ENCODE peak calls at places on chromosomes 5 and 9, in six cellular contexts. P is ascending aorta, N is sigmoid colon, A is astrocyte, X is osteoblast, C is tibial artery. U is an unnamed sample.

GRCh38 chr5:76870046-76870445 is 20.2 kb downstream of the S100Z start:
- DNase-seq in P (no peak), N (no peak), A (peak; percentile 12), X (no peak), C (no peak), U (no peak)

GRCh38 chr5:112979723-112980122 is 3.1 kb downstream of the DCP2 start:
- DNase-seq in P (no peak), N (no peak), A (no peak), X (no peak), C (no peak), U (no peak)

GRCh38 chr9:112175796-112176315 is 759 bp upstream of the SUSD1 start:
- DNase-seq in P (no peak), N (no peak), A (no peak), X (peak; percentile 65), C (no peak), U (no peak)

GRCh38 chr5:166340039-166340438 is 1951.4 kb upstream of the WWC1 start:
- DNase-seq in P (no peak), N (no peak), A (peak; percentile 7), X (no peak), C (no peak), U (no peak)

GRCh38 chr5:136769093-136769492 is 403.7 kb upstream of the TRPC7 start:
- DNase-seq in P (no peak), N (no peak), A (no peak), X (no peak), C (no peak), U (no peak)

GRCh38 chr5:172820046-172820767 is 13.8 kb upstream of the ERGIC1 start:
- DNase-seq in P (no peak), N (peak; percentile 82), A (peak; percentile 78), X (no peak), C (peak; percentile 62), U (no peak)

GRCh38 chr5:174283176-174283575 is 237.7 kb downstream of the NSG2 start:
- DNase-seq in P (no peak), N (no peak), A (no peak), X (no peak), C (no peak), U (no peak)

GRCh38 chr9:35112257-35113020 is 3.2 kb downstream of the ATOSB start:
- DNase-seq in P (no peak), N (no peak), A (peak; percentile 60), X (peak; percentile 95), C (peak; percentile 80), U (no peak)

GRCh38 chr9:18595597-18595996 is 121.6 kb downstream of the ADAMTSL1 start:
- DNase-seq in P (no peak), N (no peak), A (no peak), X (no peak), C (peak; percentile 72), U (no peak)

GRCh38 chr9:133715295-133715865 is 22.8 kb downstream of the SARDH start:
- DNase-seq in P (no peak), N (peak; percentile 58), A (peak; percentile 34), X (peak; percentile 91), C (peak; percentile 63), U (peak; percentile 66)

GRCh38 chr5:35162848-35163770 is 67.2 kb downstream of the PRLR start:
- DNase-seq in P (no peak), N (no peak), A (no peak), X (no peak), C (no peak), U (no peak)

GRCh38 chr9:32385135-32385884 is 867 bp downstream of the ACO1 start:
- DNase-seq in P (no peak), N (no peak), A (no peak), X (no peak), C (no peak), U (no peak)

GRCh38 chr5:54360089-54360488 is 49.7 kb upstream of the ARL15 start:
- DNase-seq in P (no peak), N (no peak), A (peak; percentile 78), X (peak; percentile 76), C (no peak), U (no peak)

GRCh38 chr5:87004101-87004500 is 263.6 kb upstream of the RASA1 start:
- DNase-seq in P (no peak), N (no peak), A (peak; percentile 68), X (no peak), C (no peak), U (no peak)

GRCh38 chr5:171387970-171388815 is 544 bp downstream of the NPM1 start:
- DNase-seq in P (peak; percentile 15), N (peak; percentile 88), A (peak; percentile 56), X (peak; percentile 90), C (peak; percentile 88), U (peak; percentile 70)

GRCh38 chr9:122143296-122143695 is 16.3 kb downstream of the NDUFA8 start:
- DNase-seq in P (no peak), N (no peak), A (no peak), X (no peak), C (no peak), U (no peak)

GRCh38 chr5:14946813-14947640 is 75.4 kb upstream of the ANKH start:
- DNase-seq in P (no peak), N (no peak), A (no peak), X (no peak), C (no peak), U (no peak)

GRCh38 chr5:150670961-150671337 is 9.9 kb downstream of the MYOZ3 start:
- DNase-seq in P (no peak), N (no peak), A (no peak), X (peak; percentile 32), C (no peak), U (no peak)
- H3K4me3 ChIP-seq in P (no peak overlapping the region), N (no peak overlapping the region), A (no peak overlapping the region), X (no peak overlapping the region), C (no peak overlapping the region), U (peak overlapping the region; percentile 75)

GRCh38 chr5:109511980-109512744 is 102.4 kb upstream of the PJA2 start:
- DNase-seq in P (no peak), N (no peak), A (no peak), X (no peak), C (no peak), U (no peak)
- TF ChIP-seq CTCF in P (no peak), N (no peak), A (no peak), X (no peak), C (no peak), U (no peak)

GRCh38 chr9:94952553-94953373 is 226.3 kb downstream of the AOPEP start:
- DNase-seq in P (no peak), N (no peak), A (no peak), X (no peak), C (peak; percentile 85), U (no peak)

GRCh38 chr9:94950040-94950732 is 223.7 kb downstream of the AOPEP start:
- DNase-seq in P (no peak), N (no peak), A (no peak), X (no peak), C (no peak), U (no peak)

GRCh38 chr9:94949330-94949729 is 222.8 kb downstream of the AOPEP start:
- DNase-seq in P (no peak), N (no peak), A (no peak), X (no peak), C (no peak), U (no peak)

GRCh38 chr9:94951591-94952115 is 225.2 kb downstream of the AOPEP start:
- DNase-seq in P (no peak), N (no peak), A (no peak), X (no peak), C (no peak), U (no peak)

GRCh38 chr9:94950733-94951590 is 224.5 kb downstream of the AOPEP start:
- DNase-seq in P (no peak), N (no peak), A (peak; percentile 60), X (peak; percentile 76), C (no peak), U (no peak)
- H3K4me1 ChIP-seq in P (peaks cover 18% of the 10 kb centered on the region), N (peaks cover 31% of the 10 kb centered on the region), A (peaks cover 30% of the 10 kb centered on the region), X (peaks cover 26% of the 10 kb centered on the region), C (peaks cover 44% of the 10 kb centered on the region), U (peaks cover 62% of the 10 kb centered on the region)

GRCh38 chr5:132406144-132406783 is 36.8 kb downstream of the SLC22A5 start:
- DNase-seq in P (no peak), N (no peak), A (no peak), X (no peak), C (no peak), U (no peak)

GRCh38 chr5:132410451-132411381 is 41.2 kb downstream of the SLC22A5 start:
- DNase-seq in P (peak; percentile 63), N (peak; percentile 94), A (peak; percentile 68), X (peak; percentile 94), C (peak; percentile 93), U (peak; percentile 87)

GRCh38 chr5:132408965-132409364 is 39.5 kb downstream of the SLC22A5 start:
- DNase-seq in P (no peak), N (no peak), A (no peak), X (no peak), C (no peak), U (no peak)

GRCh38 chr5:132407970-132408369 is 38.5 kb downstream of the SLC22A5 start:
- DNase-seq in P (no peak), N (no peak), A (no peak), X (no peak), C (no peak), U (no peak)

GRCh38 chr5:132408456-132408855 is 38.9 kb downstream of the SLC22A5 start:
- DNase-seq in P (no peak), N (no peak), A (no peak), X (no peak), C (no peak), U (no peak)
- H3K4me3 ChIP-seq in P (no peak overlapping the region), N (no peak overlapping the region), A (no peak overlapping the region), X (no peak overlapping the region), C (no peak overlapping the region), U (no peak overlapping the region)